ENCODE peak calls at places on chromosomes 7 and 10, in four cellular contexts. One of them, this sample, is unnamed.
A peak's percentile ranks its signal among the peaks of the same experiment; 100 is the strongest.

GRCh38 chr10:110103921-110104461 is 96.2 kb downstream of the ADD3 start:
- DNase-seq in body of pancreas: no peak
- DNase-seq in transverse colon: no peak
- DNase-seq in Peyer's patch: no peak
- DNase-seq in this sample: no peak

GRCh38 chr10:122521011-122521410 is 39.5 kb upstream of the DMBT1 start:
- DNase-seq in body of pancreas: no peak
- DNase-seq in transverse colon: no peak
- DNase-seq in Peyer's patch: no peak
- DNase-seq in this sample: no peak

GRCh38 chr7:3955026-3955425 is 654.0 kb downstream of the SDK1 start:
- DNase-seq in body of pancreas: no peak
- DNase-seq in transverse colon: no peak
- DNase-seq in Peyer's patch: no peak
- DNase-seq in this sample: no peak

GRCh38 chr7:77975672-77976480 is 177.3 kb downstream of the PHTF2 start:
- DNase-seq in body of pancreas: no peak
- DNase-seq in transverse colon: no peak
- DNase-seq in Peyer's patch: no peak
- DNase-seq in this sample: no peak

GRCh38 chr10:91700273-91700672 is 67.4 kb upstream of the PPP1R3C start:
- DNase-seq in body of pancreas: no peak
- DNase-seq in transverse colon: no peak
- DNase-seq in Peyer's patch: no peak
- DNase-seq in this sample: no peak

GRCh38 chr10:130763491-130763890 is 548.0 kb downstream of the TCERG1L start:
- DNase-seq in body of pancreas: no peak
- DNase-seq in transverse colon: no peak
- DNase-seq in Peyer's patch: no peak
- DNase-seq in this sample: no peak

GRCh38 chr10:94277450-94277849 is 85.3 kb downstream of the NOC3L start:
- DNase-seq in body of pancreas: peak; percentile 31
- DNase-seq in transverse colon: no peak
- DNase-seq in Peyer's patch: no peak
- DNase-seq in this sample: no peak

GRCh38 chr7:116984917-116985316 is 31.6 kb downstream of the ST7 start:
- DNase-seq in body of pancreas: no peak
- DNase-seq in transverse colon: no peak
- DNase-seq in Peyer's patch: no peak
- DNase-seq in this sample: no peak

GRCh38 chr7:96414931-96415292 is 93.0 kb upstream of the SLC25A13 start:
- DNase-seq in body of pancreas: peak; percentile 39
- DNase-seq in transverse colon: peak; percentile 12
- DNase-seq in Peyer's patch: no peak
- DNase-seq in this sample: no peak

GRCh38 chr7:92730808-92731207 is 105.6 kb downstream of the CDK6 start:
- DNase-seq in body of pancreas: no peak
- DNase-seq in transverse colon: no peak
- DNase-seq in Peyer's patch: no peak
- DNase-seq in this sample: no peak

GRCh38 chr10:71860243-71861029 is 9.4 kb upstream of the PSAP start:
- DNase-seq in body of pancreas: peak; percentile 77
- DNase-seq in transverse colon: peak; percentile 83
- DNase-seq in Peyer's patch: peak; percentile 56
- DNase-seq in this sample: peak; percentile 84
- TF ChIP-seq POLR2A in body of pancreas: peak; percentile 21
- TF ChIP-seq POLR2A in transverse colon: no peak
- TF ChIP-seq POLR2A in Peyer's patch: no peak
- TF ChIP-seq POLR2A in this sample: no peak

GRCh38 chr7:139711991-139712753 is 65.6 kb downstream of the HIPK2 start:
- DNase-seq in body of pancreas: peak; percentile 67
- DNase-seq in transverse colon: no peak
- DNase-seq in Peyer's patch: peak; percentile 15
- DNase-seq in this sample: no peak
- H3K36me3 ChIP-seq in body of pancreas: no peaks in the 10 kb centered on the region
- H3K36me3 ChIP-seq in transverse colon: peaks cover 17% of the 10 kb centered on the region
- H3K36me3 ChIP-seq in Peyer's patch: peaks cover 48% of the 10 kb centered on the region
- H3K36me3 ChIP-seq in this sample: peaks cover 76% of the 10 kb centered on the region

GRCh38 chr10:77637474-77637985 is at the start of gene KCNMA1:
- DNase-seq in body of pancreas: peak; percentile 27
- DNase-seq in transverse colon: peak; percentile 26
- DNase-seq in Peyer's patch: no peak
- DNase-seq in this sample: no peak

GRCh38 chr10:77639756-77640155 is 2.1 kb upstream of the KCNMA1 start:
- DNase-seq in body of pancreas: no peak
- DNase-seq in transverse colon: no peak
- DNase-seq in Peyer's patch: no peak
- DNase-seq in this sample: no peak

GRCh38 chr10:77638766-77639101 is 1.1 kb upstream of the KCNMA1 start:
- DNase-seq in body of pancreas: no peak
- DNase-seq in transverse colon: no peak
- DNase-seq in Peyer's patch: no peak
- DNase-seq in this sample: no peak

GRCh38 chr10:77636967-77637473 is 588 bp downstream of the KCNMA1 start:
- DNase-seq in body of pancreas: no peak
- DNase-seq in transverse colon: no peak
- DNase-seq in Peyer's patch: no peak
- DNase-seq in this sample: no peak

DNA sequence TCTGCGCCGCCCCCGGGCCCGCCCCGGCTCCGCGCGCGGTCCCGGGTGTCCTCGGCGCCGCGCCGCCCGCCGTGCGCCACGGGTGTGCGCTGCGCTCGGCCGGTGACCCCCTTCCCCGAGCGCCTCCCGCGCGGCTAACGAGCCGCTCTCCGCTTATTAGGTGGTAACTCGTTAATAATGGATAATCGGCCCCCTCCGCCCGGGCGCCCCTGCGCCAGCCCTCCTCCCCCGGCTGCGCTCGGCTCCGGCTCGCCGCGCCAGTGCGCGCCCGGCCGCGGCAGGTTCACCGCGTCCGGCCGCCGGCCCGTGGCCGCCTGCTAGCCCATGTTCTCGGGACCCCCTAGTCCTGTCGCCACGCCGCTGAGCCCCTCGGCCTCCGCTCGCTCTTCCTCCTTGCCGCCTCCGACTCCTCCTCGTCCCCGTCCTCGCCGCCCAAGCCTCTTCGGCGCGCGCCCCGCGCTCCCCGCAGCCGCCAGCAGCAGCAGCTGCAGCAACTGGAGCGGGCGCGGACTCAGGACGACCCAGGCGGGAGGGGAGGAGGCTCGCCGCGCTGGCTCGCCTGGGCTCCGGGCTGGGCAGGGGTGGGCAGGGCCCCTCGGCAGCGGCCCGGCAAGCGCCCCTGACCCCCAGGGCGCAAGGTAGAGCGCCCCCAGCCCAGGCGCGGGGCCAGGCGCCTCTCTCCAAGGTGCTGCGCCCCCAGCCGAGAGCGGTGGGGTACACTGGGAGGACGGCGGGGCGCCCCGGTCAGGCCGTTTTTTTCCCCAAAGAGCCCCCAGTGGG is 568 bp upstream of the KCNMA1 start:
- DNase-seq in body of pancreas: peak; percentile 51
- DNase-seq in transverse colon: peak; percentile 31
- DNase-seq in Peyer's patch: no peak
- DNase-seq in this sample: no peak
- TF ChIP-seq POLR2A in body of pancreas: peak; percentile 29
- TF ChIP-seq POLR2A in transverse colon: peak; percentile 20
- TF ChIP-seq POLR2A in Peyer's patch: no peak
- TF ChIP-seq POLR2A in this sample: no peak

GRCh38 chr10:49471532-49471931 is 67.4 kb downstream of the ERCC6 start:
- DNase-seq in body of pancreas: no peak
- DNase-seq in transverse colon: no peak
- DNase-seq in Peyer's patch: no peak
- DNase-seq in this sample: no peak
- H3K36me3 ChIP-seq in body of pancreas: peaks cover 8% of the 10 kb centered on the region
- H3K36me3 ChIP-seq in transverse colon: peaks cover 33% of the 10 kb centered on the region
- H3K36me3 ChIP-seq in Peyer's patch: peaks cover 99% of the 10 kb centered on the region
- H3K36me3 ChIP-seq in this sample: peaks cover 54% of the 10 kb centered on the region

DNA sequence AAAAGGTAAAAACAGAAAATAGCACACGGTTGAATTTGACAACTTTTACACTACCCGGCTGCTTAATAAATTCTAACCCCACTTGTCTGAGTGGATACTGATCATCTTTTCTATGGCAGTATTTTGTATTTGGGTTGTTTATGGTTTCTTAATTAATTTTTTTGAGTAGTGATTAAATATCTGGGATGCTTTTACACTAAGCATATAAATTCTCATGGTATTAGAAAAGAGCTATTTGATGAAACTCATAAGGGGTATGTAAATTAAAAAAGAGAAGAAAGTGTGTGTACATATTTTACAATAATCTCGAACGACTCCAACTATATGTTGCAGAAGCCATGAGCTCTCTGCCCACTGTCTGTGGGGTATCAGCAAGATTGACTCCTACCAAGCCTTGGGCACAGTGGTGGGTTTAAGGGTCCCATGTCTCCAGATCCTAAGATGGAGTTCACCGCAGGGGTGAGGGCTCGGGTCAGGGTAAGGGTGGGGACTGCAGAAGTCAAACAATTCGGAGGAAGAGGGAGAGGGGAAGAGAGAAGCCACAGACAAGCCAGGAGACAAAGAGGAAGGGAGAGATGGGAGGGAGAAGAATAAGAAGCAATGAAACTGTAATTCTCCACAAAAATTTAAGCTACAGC is 7.6 kb upstream of the HOXA13 start:
- DNase-seq in body of pancreas: no peak
- DNase-seq in transverse colon: no peak
- DNase-seq in Peyer's patch: no peak
- DNase-seq in this sample: no peak
- TF ChIP-seq POLR2A in body of pancreas: no peak
- TF ChIP-seq POLR2A in transverse colon: no peak
- TF ChIP-seq POLR2A in Peyer's patch: no peak
- TF ChIP-seq POLR2A in this sample: no peak

DNA sequence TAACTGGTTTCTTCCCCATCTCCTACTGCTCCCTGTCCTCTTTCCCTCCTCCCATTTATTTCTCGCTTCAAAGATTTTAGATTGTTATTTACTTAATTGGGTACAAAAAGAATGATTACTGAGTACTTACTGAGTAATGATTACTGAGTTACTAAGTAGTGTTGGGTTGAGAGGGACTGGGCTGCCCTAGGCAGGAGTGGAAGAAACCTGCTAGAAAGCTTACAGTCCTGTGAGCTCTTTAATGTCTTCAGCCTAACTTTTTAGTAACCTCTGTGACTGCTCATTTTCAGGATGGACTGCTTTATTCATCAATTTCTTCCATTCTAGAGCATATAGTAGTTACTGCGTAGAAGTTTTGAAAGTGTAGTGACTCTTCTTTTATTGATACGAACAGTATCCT is 7.6 kb downstream of the PHF14 start:
- DNase-seq in body of pancreas: no peak
- DNase-seq in transverse colon: no peak
- DNase-seq in Peyer's patch: no peak
- DNase-seq in this sample: no peak
- H3K36me3 ChIP-seq in body of pancreas: no peaks in the 10 kb centered on the region
- H3K36me3 ChIP-seq in transverse colon: peaks cover 6% of the 10 kb centered on the region
- H3K36me3 ChIP-seq in Peyer's patch: peaks cover 9% of the 10 kb centered on the region
- H3K36me3 ChIP-seq in this sample: peaks cover 15% of the 10 kb centered on the region

GRCh38 chr10:11317936-11318670 is 293.3 kb downstream of the USP6NL start:
- DNase-seq in body of pancreas: no peak
- DNase-seq in transverse colon: no peak
- DNase-seq in Peyer's patch: no peak
- DNase-seq in this sample: no peak
- TF ChIP-seq POLR2A in body of pancreas: no peak
- TF ChIP-seq POLR2A in transverse colon: no peak
- TF ChIP-seq POLR2A in Peyer's patch: no peak
- TF ChIP-seq POLR2A in this sample: no peak

GRCh38 chr7:47572939-47573757 is 8.8 kb downstream of the TNS3 start:
- DNase-seq in body of pancreas: peak; percentile 57
- DNase-seq in transverse colon: no peak
- DNase-seq in Peyer's patch: no peak
- DNase-seq in this sample: peak; percentile 49
- H3K36me3 ChIP-seq in body of pancreas: no peaks in the 10 kb centered on the region
- H3K36me3 ChIP-seq in transverse colon: no peaks in the 10 kb centered on the region
- H3K36me3 ChIP-seq in Peyer's patch: no peaks in the 10 kb centered on the region
- H3K36me3 ChIP-seq in this sample: no peaks in the 10 kb centered on the region

DNA sequence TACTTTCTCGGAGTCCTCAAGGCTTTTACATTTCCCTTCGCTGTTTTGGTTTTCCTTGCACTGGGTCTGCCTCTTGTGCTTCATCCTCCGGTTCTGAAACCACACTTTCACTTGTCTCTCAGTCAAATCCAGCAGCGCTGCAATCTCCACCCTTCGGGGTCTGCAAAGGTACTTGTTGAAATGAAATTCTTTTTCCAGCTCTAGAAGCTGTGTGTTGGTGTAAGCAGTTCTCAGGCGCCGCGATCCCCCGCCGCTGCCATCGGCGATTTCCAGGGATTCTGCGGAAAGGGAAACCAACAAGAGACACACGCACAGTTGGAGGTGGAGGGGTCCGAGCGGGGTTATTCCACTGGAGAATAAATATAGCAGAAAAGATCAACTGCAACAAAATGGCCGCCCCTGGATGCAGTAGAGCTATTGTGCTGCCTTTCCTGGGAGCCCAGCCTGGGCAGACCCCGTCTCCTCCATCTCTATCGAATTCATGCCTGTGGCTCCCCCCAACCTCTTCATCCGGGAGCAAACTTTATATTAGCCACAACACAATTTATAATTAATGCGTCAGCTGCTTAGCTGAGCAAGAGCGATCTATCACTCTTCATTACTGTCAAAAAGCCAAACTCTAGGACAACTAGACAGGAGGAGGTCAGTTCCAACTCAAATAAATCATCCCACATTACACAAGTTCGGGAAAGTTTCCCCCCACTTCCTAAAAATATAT is 1.1 kb downstream of the HOXA2 start:
- DNase-seq in body of pancreas: no peak
- DNase-seq in transverse colon: no peak
- DNase-seq in Peyer's patch: no peak
- DNase-seq in this sample: no peak
- TF ChIP-seq POLR2A in body of pancreas: no peak
- TF ChIP-seq POLR2A in transverse colon: peak; percentile 15
- TF ChIP-seq POLR2A in Peyer's patch: no peak
- TF ChIP-seq POLR2A in this sample: no peak